ENCODE peak calls at places on chromosomes 16 and 17, in four cellular contexts. V is HepG2, P is K562, Y is HEK293T. K is an unnamed sample.

GRCh38 chr16:89073346-89074221 is 20.1 kb upstream of the ACSF3 start:
- DNase-seq in V (no peak), Y (no peak), P (no peak), K (no peak)

GRCh38 chr16:68237243-68238028 is 1.5 kb upstream of the ESRP2 start:
- DNase-seq in V (peak), P (no peak), Y (peak), K (peak)

GRCh38 chr17:18966831-18967624 is 15.1 kb downstream of the SLC5A10 start:
- DNase-seq in V (no peak), P (no peak), Y (no peak), K (no peak)

GRCh38 chr16:90032664-90033346 is 13.5 kb upstream of the DBNDD1 start:
- DNase-seq in P (no peak), Y (no peak), V (no peak), K (no peak)

GRCh38 chr16:88878967-88879787 is 12.7 kb upstream of the PABPN1L start:
- DNase-seq in V (no peak), Y (no peak), P (no peak), K (no peak)

GRCh38 chr17:17742133-17742621 is 60.9 kb downstream of the RAI1 start:
- DNase-seq in V (no peak), Y (no peak), P (no peak), K (no peak)

GRCh38 chr16:85715169-85716015 is 26.6 kb upstream of the GINS2 start:
- DNase-seq in V (no peak), P (no peak), Y (no peak), K (no peak)

GRCh38 chr16:89853306-89853993 is 19.9 kb upstream of the TCF25 start:
- DNase-seq in Y (no peak), P (no peak), V (no peak), K (no peak)

GRCh38 chr17:40433551-40434384 is 9.5 kb upstream of the IGFBP4 start:
- DNase-seq in Y (peak), V (no peak), P (peak), K (no peak)

GRCh38 chr17:68199837-68200688 is 47.8 kb upstream of the AMZ2 start:
- DNase-seq in V (no peak), Y (no peak), P (no peak), K (no peak)

GRCh38 chr16:89845417-89845816 is 17.1 kb downstream of the SPIRE2 start:
- DNase-seq in P (no peak), V (no peak), Y (no peak), K (no peak)

GRCh38 chr17:72262748-72263147 is 141.9 kb downstream of the SOX9 start:
- DNase-seq in P (no peak), V (no peak), Y (no peak), K (no peak)

GRCh38 chr16:1746693-1747195 is 24.6 kb downstream of the NME3 start:
- DNase-seq in Y (no peak), V (no peak), P (no peak), K (no peak)

GRCh38 chr17:69608808-69609494 is 194.5 kb downstream of the MAP2K6 start:
- DNase-seq in P (no peak), Y (no peak), V (no peak), K (no peak)

GRCh38 chr16:4767872-4768548 is 1.0 kb upstream of the ZNF500 start:
- DNase-seq in Y (no peak), P (peak), V (no peak), K (peak)

GRCh38 chr16:14132696-14133048 is 61.6 kb downstream of the MRTFB start:
- DNase-seq in Y (no peak), P (no peak), V (no peak), K (no peak)

GRCh38 chr16:19130852-19131808 is 17.4 kb downstream of the ITPRIPL2 start:
- DNase-seq in P (peak), V (no peak), Y (no peak), K (no peak)

GRCh38 chr16:82432261-82432660 is 194.5 kb upstream of the CDH13 start:
- DNase-seq in P (no peak), Y (no peak), V (no peak), K (no peak)

GRCh38 chr17:63035695-63036094 is 69.7 kb downstream of the TANC2 start:
- DNase-seq in V (no peak), P (no peak), Y (no peak), K (no peak)

GRCh38 chr16:83335076-83335475 is 472.7 kb upstream of the HSBP1 start:
- DNase-seq in V (no peak), P (no peak), Y (no peak), K (no peak)

GRCh38 chr16:14456793-14457481 is 173.1 kb downstream of the PARN start:
- DNase-seq in Y (no peak), P (no peak), V (no peak), K (no peak)

GRCh38 chr17:41614098-41614497 is 1.5 kb upstream of the KRT16 start:
- DNase-seq in P (no peak), Y (no peak), V (no peak), K (no peak)

GRCh38 chr16:25838724-25839186 is 147.0 kb downstream of the HS3ST4 start:
- DNase-seq in V (peak), P (peak), Y (peak), K (peak)

GRCh38 chr16:3879887-3880564 is 487 bp downstream of the CREBBP start:
- DNase-seq in P (peak), Y (peak), V (no peak), K (no peak)

GRCh38 chr17:42047343-42047742 is 3.1 kb downstream of the C17orf113 start:
- DNase-seq in V (no peak), Y (no peak), P (no peak), K (no peak)

GRCh38 chr17:80168371-80168770 is 1.5 kb upstream of the CARD14 start:
- DNase-seq in V (no peak), P (no peak), Y (no peak), K (no peak)

GRCh38 chr16:52548261-52549010 is 1.5 kb upstream of the TOX3 start:
- DNase-seq in V (peak), Y (no peak), P (no peak), K (no peak)

GRCh38 chr16:53711390-53711789 is 7.4 kb downstream of the FTO start:
- DNase-seq in P (no peak), V (no peak), Y (no peak), K (no peak)

GRCh38 chr17:73309727-73310555 is 1.9 kb downstream of the CDC42EP4 start:
- DNase-seq in P (peak), Y (no peak), V (no peak), K (no peak)

GRCh38 chr16:56910654-56911539 is 21.0 kb upstream of the HERPUD1 start:
- DNase-seq in Y (no peak), P (no peak), V (no peak), K (no peak)

GRCh38 chr17:80940171-80941123 is 51.2 kb upstream of the CHMP6 start:
- DNase-seq in V (no peak), Y (no peak), P (no peak), K (no peak)

GRCh38 chr17:75588546-75589016 is 981 bp downstream of the MYO15B start:
- DNase-seq in Y (no peak), V (no peak), P (no peak), K (no peak)

GRCh38 chr16:87560428-87561199 is 41.7 kb upstream of the JPH3 start:
- DNase-seq in Y (peak), V (no peak), P (peak), K (no peak)

GRCh38 chr16:76535-77272 is 1.3 kb upstream of the MPG start:
- DNase-seq in P (peak), Y (no peak), V (peak), K (no peak)

GRCh38 chr17:29219378-29220047 is 27.1 kb upstream of the CRYBA1 start:
- DNase-seq in P (peak), Y (peak), V (peak), K (no peak)

GRCh38 chr17:59155439-59156177 is at the start of gene PRR11:
- DNase-seq in P (peak), V (peak), Y (no peak), K (no peak)

GRCh38 chr16:21663889-21664647 is at the start of gene OTOA:
- DNase-seq in P (no peak), V (no peak), Y (no peak), K (no peak)

GRCh38 chr16:80990577-80990976 is 16.1 kb downstream of the CMC2 start:
- DNase-seq in P (no peak), Y (no peak), V (no peak), K (no peak)

DNA sequence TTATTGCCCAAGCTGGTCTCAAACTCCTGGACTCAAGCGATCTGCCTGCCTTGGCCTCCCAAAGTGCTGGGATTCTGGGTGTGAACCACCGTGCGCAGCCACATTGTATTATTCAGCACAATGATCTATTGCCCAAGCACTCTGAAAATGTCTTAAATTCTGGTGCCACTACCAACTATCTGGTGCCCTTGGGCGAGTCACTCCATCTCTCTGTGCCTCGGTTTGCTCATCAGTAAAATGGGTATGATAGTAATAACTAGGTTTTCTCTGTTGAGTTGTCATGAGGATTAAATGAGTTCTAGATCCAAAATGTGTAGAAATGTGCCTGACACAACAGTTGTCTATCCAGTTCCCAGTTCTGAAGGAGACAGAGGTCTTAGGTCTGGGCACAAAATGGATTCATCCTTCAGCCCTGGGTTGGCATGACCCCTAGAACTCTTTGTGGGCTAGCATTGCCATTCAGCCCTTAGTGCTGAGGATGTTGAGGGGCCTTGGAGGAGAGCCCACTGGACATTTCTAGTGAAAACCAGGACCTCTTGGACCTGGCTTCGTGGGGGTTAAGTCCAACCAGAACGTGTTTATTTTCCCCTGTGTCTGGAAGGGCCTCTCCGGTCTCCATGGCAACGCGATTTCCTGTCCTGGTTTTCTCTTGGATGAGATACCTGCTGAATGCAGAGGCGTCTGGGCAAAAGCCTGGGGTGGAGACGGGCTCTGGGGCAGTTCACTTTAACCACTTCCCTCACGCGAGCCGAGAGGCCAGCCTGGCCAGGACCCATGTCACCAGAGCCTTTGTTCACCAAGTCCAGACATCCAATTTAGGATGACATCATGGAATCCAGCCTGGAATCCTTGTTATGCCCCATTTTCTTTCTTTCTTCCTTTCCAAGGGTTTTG is 43.7 kb upstream of the TNRC6A start:
- DNase-seq in V (peak), Y (peak), P (no peak), K (no peak)
- TF ChIP-seq FOXK2 in V (no peak), Y (no peak), P (no peak), K (no peak)

DNA sequence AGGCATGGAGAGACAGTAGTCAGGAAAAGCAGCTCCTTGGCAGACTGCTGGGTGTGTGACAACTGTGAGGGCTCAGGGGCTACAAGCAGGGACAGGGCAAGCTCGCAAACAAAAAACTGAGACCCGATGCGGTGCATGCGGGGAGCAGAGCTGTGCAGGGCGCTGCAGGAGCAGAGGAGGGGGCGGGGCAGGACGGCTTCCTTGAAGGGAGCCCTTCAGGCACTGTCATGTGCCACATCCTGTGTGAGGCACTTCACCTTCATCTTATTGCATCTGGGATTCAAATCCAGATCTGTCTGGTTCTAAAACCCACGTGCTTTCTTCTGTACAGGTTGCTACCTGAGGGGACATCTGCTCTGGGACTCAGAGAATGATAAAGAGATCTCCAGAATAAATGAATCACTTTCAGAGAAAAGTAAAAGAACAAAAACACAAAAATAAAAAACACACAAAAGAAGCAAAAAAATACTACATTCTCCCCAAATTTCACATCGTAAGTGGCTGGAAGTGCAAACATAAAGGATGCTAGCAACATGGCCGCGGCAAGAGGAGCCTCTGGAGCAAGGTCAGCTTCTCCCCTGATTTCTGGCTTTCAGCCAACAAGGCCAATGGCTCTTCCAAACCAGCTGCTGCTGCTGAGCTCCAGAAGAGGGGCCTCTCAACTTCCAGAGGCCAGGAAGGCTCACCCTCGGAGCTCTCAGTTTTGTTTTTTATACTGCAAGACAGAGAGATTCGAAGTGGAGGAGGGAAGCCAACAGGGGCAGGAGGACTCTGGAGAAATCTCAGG is 14.2 kb downstream of the LYRM9 start:
- DNase-seq in Y (no peak), V (no peak), P (no peak), K (no peak)
- TF ChIP-seq FOXK2 in Y (no peak), V (no peak), P (no peak), K (no peak)

DNA sequence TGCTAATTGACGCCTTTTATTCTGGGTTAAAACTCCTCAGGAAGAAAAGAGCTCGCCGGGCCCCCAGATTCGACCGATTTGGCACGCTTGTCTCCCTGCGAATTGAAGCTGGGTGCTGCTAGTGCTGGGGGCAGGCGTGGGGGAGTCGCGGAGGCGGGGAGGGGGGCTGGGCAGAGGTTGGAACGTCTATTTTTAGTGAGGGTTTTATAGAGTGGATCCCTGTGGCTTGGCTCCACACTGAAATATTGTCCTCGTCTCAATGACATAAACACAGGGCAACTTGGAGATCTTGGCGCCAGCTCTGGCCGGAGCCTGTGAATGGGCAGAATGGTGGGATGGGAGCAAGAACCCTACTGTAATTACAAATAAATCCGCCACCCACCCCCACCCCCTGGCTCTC is 15.7 kb upstream of the NOG start:
- DNase-seq in Y (peak), P (no peak), V (no peak), K (no peak)
- TF ChIP-seq FOXK2 in Y (no peak), P (no peak), V (no peak), K (no peak)

DNA sequence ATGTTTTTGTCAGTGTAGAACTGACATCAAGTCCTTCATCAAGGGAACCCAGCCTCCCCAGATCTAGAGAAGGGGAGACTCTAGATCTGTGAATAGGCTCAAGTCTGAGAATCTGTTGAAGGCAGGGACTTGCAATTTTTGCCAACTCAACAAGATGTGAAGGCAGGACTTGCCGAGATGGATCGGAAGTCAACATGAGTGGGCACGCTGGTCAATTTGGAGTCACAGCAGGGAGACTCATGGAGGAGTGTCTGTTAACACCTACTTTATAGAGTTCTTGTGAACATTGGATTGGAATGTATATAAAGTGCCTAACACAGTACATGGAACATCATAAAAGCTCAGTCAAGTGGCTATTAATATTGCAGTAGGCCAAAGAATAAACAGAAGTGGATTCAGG is 10.0 kb downstream of the ZNF689 start:
- DNase-seq in V (no peak), P (no peak), Y (no peak), K (no peak)
- TF ChIP-seq FOXK2 in V (no peak), P (no peak), Y (no peak), K (no peak)

GRCh38 chr16:69726313-69727060 is at the start of gene NQO1:
- DNase-seq in P (peak), Y (peak), V (peak), K (peak)

GRCh38 chr16:69724414-69724873 is 1.9 kb downstream of the NQO1 start:
- DNase-seq in Y (no peak), P (no peak), V (no peak), K (no peak)

GRCh38 chr16:69724981-69725479 is 1.3 kb downstream of the NQO1 start:
- DNase-seq in V (peak), Y (no peak), P (peak), K (no peak)

GRCh38 chr16:69727916-69728270 is 1.5 kb upstream of the NQO1 start:
- DNase-seq in Y (no peak), P (peak), V (no peak), K (no peak)

GRCh38 chr16:69725480-69726312 is 664 bp downstream of the NQO1 start:
- DNase-seq in V (peak), P (peak), Y (no peak), K (no peak)
- TF ChIP-seq FOXK2 in V (no peak), P (no peak), Y (no peak), K (no peak)

GRCh38 chr17:1298616-1299015 is 19.2 kb downstream of the TRARG1 start:
- DNase-seq in Y (no peak), V (no peak), P (no peak), K (no peak)
- TF ChIP-seq FOXK2 in Y (no peak), V (no peak), P (no peak), K (no peak)

DNA sequence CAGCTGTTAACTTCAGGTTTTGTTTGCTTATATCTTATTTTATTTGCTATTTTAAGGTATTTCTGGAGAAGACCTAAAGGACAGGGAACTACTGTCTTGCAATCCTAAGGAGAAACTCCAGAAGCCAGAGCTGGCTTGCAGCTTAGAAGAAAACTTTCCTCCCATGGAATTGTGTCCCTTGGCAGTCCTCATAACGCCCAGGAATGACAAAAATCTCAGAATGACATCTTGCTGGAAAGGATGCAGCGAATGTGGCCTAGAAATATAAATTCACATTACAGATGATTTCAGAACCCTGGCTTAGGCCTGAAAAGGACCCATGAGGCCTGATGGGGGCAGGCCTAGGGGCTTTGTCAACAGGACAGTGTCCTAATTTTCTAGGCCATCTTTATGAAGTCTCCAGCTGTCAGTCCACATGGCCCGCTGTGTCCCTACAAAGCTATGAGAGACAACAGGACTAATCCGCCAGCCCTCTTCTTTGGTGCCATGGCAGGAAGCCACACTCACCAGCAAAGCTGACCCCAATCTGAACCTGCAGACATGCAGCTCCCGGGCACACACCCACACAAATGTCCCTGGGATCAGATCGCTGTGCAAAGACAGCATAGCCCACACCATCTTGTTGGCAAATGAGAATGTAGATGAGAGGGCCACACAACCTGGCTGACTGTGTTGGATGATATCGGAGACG is 40.3 kb upstream of the DNAH17 start:
- DNase-seq in Y (no peak), V (peak), P (no peak), K (no peak)
- TF ChIP-seq FOXK2 in Y (no peak), V (no peak), P (no peak), K (no peak)

GRCh38 chr17:7293131-7293557 is 1.3 kb downstream of the YBX2 start:
- DNase-seq in P (peak), Y (no peak), V (no peak), K (no peak)
- TF ChIP-seq FOXK2 in P (no peak), Y (no peak), V (no peak), K (no peak)

GRCh38 chr17:38727661-38728220 is 2.4 kb upstream of the CISD3 start:
- DNase-seq in V (no peak), P (no peak), Y (no peak), K (no peak)
- TF ChIP-seq FOXK2 in V (no peak), P (no peak), Y (no peak), K (no peak)